ENCODE peak calls at places on chromosomes 11 and 22, in nine cellular contexts. O, E, F, G, K, L, Q, N and D are unnamed samples.
A peak's percentile ranks its signal among the peaks of the same experiment; 100 is the strongest.

GRCh38 chr11:31641477-31642062 is 132.0 kb downstream of the ELP4 start:
- DNase-seq in O (no peak), E (no peak), F (no peak), G (no peak), K (peak; percentile 43), L (peak; percentile 35), Q (no peak), N (peak; percentile 39), D (peak; percentile 28)

GRCh38 chr11:40140560-40140959 is 1318.9 kb downstream of the LRRC4C start:
- DNase-seq in O (no peak), E (no peak), F (no peak), G (no peak), K (no peak), L (no peak), Q (no peak), N (no peak), D (no peak)

GRCh38 chr11:65782816-65783228 is 2.0 kb upstream of the AP5B1 start:
- DNase-seq in O (no peak), E (no peak), F (no peak), G (peak; percentile 74), K (no peak), L (no peak), Q (no peak), N (no peak), D (no peak)

GRCh38 chr22:32717337-32718240 is 83.9 kb upstream of the TIMP3 start:
- DNase-seq in O (no peak), E (no peak), F (peak; percentile 55), G (no peak), K (no peak), L (no peak), Q (no peak), N (no peak), D (peak; percentile 61)

GRCh38 chr11:19979519-19979845 is 180.8 kb downstream of the DBX1 start:
- DNase-seq in O (no peak), E (no peak), F (no peak), G (no peak), K (no peak), L (no peak), Q (no peak), N (no peak), D (no peak)

GRCh38 chr11:125408281-125408680 is 87.8 kb downstream of the FEZ1 start:
- DNase-seq in O (peak; percentile 43), E (no peak), F (no peak), G (peak; percentile 52), K (no peak), L (no peak), Q (no peak), N (no peak), D (no peak)

GRCh38 chr11:65215441-65216076 is 33.8 kb downstream of the CAPN1 start:
- DNase-seq in O (no peak), E (no peak), F (no peak), G (no peak), K (no peak), L (no peak), Q (no peak), N (no peak), D (no peak)

GRCh38 chr22:27474711-27475547 is 326.6 kb downstream of the MN1 start:
- DNase-seq in O (peak; percentile 82), E (no peak), F (no peak), G (no peak), K (no peak), L (no peak), Q (no peak), N (peak; percentile 66), D (no peak)

GRCh38 chr11:34855754-34856095 is 60.5 kb downstream of the APIP start:
- DNase-seq in O (no peak), E (no peak), F (no peak), G (no peak), K (no peak), L (no peak), Q (no peak), N (no peak), D (no peak)

GRCh38 chr11:3091846-3092602 is 34.8 kb upstream of the CARS1 start:
- DNase-seq in O (peak; percentile 71), E (peak; percentile 71), F (peak; percentile 68), G (peak; percentile 84), K (peak; percentile 85), L (peak; percentile 81), Q (peak; percentile 53), N (peak; percentile 67), D (peak; percentile 87)

GRCh38 chr11:130897262-130898182 is 18.8 kb downstream of the SNX19 start:
- DNase-seq in O (peak; percentile 70), E (no peak), F (peak; percentile 39), G (peak; percentile 92), K (no peak), L (peak; percentile 59), Q (no peak), N (no peak), D (peak; percentile 77)

GRCh38 chr11:36214484-36214883 is 74.7 kb downstream of the COMMD9 start:
- DNase-seq in O (no peak), E (no peak), F (no peak), G (no peak), K (no peak), L (no peak), Q (no peak), N (no peak), D (no peak)

GRCh38 chr11:79249341-79249993 is 191.4 kb downstream of the TENM4 start:
- DNase-seq in O (no peak), E (no peak), F (no peak), G (no peak), K (no peak), L (no peak), Q (no peak), N (no peak), D (no peak)
- H3K27ac ChIP-seq in O (no peak overlapping the region), E (no peak overlapping the region), F (no peak overlapping the region), G (peak overlapping the region; percentile 45), K (no peak overlapping the region), L (no peak overlapping the region), Q (no peak overlapping the region), N (no peak overlapping the region), D (no peak overlapping the region)

DNA sequence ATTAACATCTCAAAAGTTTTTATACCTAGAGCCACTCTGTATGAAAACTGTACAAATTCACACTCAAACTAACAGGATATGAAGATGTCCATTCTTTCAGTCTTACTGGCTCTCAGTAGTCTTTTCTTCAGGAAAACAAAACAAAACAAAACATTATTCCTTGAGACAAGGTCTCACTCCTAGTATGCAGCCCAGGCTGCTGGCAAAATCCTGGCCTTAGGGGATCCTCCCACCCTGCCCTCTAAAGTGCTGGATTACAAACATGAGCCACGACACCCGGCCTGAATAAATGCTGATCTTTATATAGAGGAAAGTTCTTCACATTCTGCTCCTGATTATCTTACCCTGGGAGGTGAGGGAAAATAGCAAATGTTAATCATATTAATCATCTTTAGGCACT is 5.1 kb downstream of the APOL2 start:
- DNase-seq in O (no peak), E (no peak), F (no peak), G (no peak), K (no peak), L (no peak), Q (no peak), N (no peak), D (no peak)
- H3K27ac ChIP-seq in O (no peak overlapping the region), E (no peak overlapping the region), F (no peak overlapping the region), G (no peak overlapping the region), K (no peak overlapping the region), L (no peak overlapping the region), Q (no peak overlapping the region), N (no peak overlapping the region), D (no peak overlapping the region)

GRCh38 chr11:75152090-75152489 is 1.2 kb downstream of the SLCO2B1 start:
- DNase-seq in O (no peak), E (no peak), F (no peak), G (no peak), K (no peak), L (peak; percentile 91), Q (no peak), N (no peak), D (no peak)

GRCh38 chr11:75152651-75153553 is 2.0 kb downstream of the SLCO2B1 start:
- DNase-seq in O (no peak), E (no peak), F (no peak), G (no peak), K (no peak), L (no peak), Q (no peak), N (no peak), D (no peak)

GRCh38 chr11:75150079-75150478 is 828 bp upstream of the SLCO2B1 start:
- DNase-seq in O (no peak), E (no peak), F (no peak), G (no peak), K (no peak), L (no peak), Q (no peak), N (no peak), D (no peak)

GRCh38 chr11:75150879-75151278 is at the start of gene SLCO2B1:
- DNase-seq in O (no peak), E (no peak), F (no peak), G (no peak), K (no peak), L (peak; percentile 48), Q (no peak), N (no peak), D (peak; percentile 70)

GRCh38 chr11:75151346-75152047 is 590 bp downstream of the SLCO2B1 start:
- DNase-seq in O (no peak), E (no peak), F (no peak), G (no peak), K (no peak), L (peak; percentile 86), Q (no peak), N (no peak), D (no peak)
- H3K27ac ChIP-seq in O (no peak overlapping the region), E (peak overlapping the region; percentile 21), F (peak overlapping the region; percentile 46), G (no peak overlapping the region), K (no peak overlapping the region), L (peak overlapping the region; percentile 88), Q (peak overlapping the region; percentile 70), N (no peak overlapping the region), D (peak overlapping the region; percentile 33)

GRCh38 chr11:74206746-74207145 is 35.7 kb downstream of the PPME1 start:
- DNase-seq in O (no peak), E (no peak), F (no peak), G (no peak), K (no peak), L (no peak), Q (no peak), N (no peak), D (no peak)
- H3K27ac ChIP-seq in O (no peak overlapping the region), E (no peak overlapping the region), F (no peak overlapping the region), G (no peak overlapping the region), K (no peak overlapping the region), L (no peak overlapping the region), Q (no peak overlapping the region), N (no peak overlapping the region), D (no peak overlapping the region)